ENCODE peak calls at places on chromosome 13, in seven cellular contexts. I is GM23248; F is CD8-positive, alpha-beta memory T cell; D is pancreas; P is OCI-LY7; X is GM23338; S is astrocyte of the cerebellum. C is an unnamed sample.

GRCh38 chr13:77338961-77339401 is 12.1 kb upstream of the MYCBP2 start:
- DNase-seq in I (no peak), F (no peak), D (no peak), P (peak; percentile 73), X (no peak), S (no peak), C (no peak)

GRCh38 chr13:97134364-97135095 is 87.6 kb upstream of the MBNL2 start:
- DNase-seq in I (no peak), F (no peak), D (no peak), P (no peak), X (no peak), S (no peak), C (no peak)

GRCh38 chr13:28181413-28181812 is 43.1 kb downstream of the PAN3 start:
- DNase-seq in I (peak; percentile 84), F (no peak), D (no peak), P (no peak), X (no peak), S (no peak), C (no peak)

GRCh38 chr13:43229506-43229905 is 206.1 kb downstream of the DNAJC15 start:
- DNase-seq in I (peak; percentile 68), F (no peak), D (no peak), P (no peak), X (no peak), S (no peak), C (no peak)

GRCh38 chr13:38366954-38367645 is 17.4 kb downstream of the UFM1 start:
- DNase-seq in I (peak; percentile 75), F (no peak), D (no peak), P (no peak), X (no peak), S (no peak), C (no peak)

GRCh38 chr13:31209172-31209818 is 9.5 kb downstream of the B3GLCT start:
- DNase-seq in I (peak; percentile 79), F (no peak), D (peak; percentile 7), P (no peak), X (peak; percentile 43), S (peak; percentile 52), C (no peak)

GRCh38 chr13:72194531-72194930 is 327.5 kb upstream of the DACH1 start:
- DNase-seq in I (no peak), F (no peak), D (peak; percentile 16), P (no peak), X (no peak), S (no peak), C (no peak)

GRCh38 chr13:52848455-52849190 is at the start of gene PCDH8:
- DNase-seq in I (peak; percentile 6), F (no peak), D (no peak), P (no peak), X (peak; percentile 96), S (no peak), C (no peak)

GRCh38 chr13:68982961-68983619 is 1124.5 kb upstream of the ATXN8OS start:
- DNase-seq in I (no peak), F (no peak), D (no peak), P (no peak), X (no peak), S (no peak), C (no peak)

GRCh38 chr13:75165543-75166230 is 316.3 kb downstream of the TBC1D4 start:
- DNase-seq in I (no peak), F (no peak), D (no peak), P (no peak), X (no peak), S (no peak), C (no peak)

GRCh38 chr13:96817336-96817941 is 176.8 kb downstream of the OXGR1 start:
- DNase-seq in I (peak; percentile 42), F (no peak), D (no peak), P (peak; percentile 3), X (peak; percentile 73), S (no peak), C (peak; percentile 7)

GRCh38 chr13:23386533-23386932 is 47.0 kb downstream of the SACS start:
- DNase-seq in I (no peak), F (no peak), D (no peak), P (no peak), X (no peak), S (no peak), C (no peak)

GRCh38 chr13:51518847-51519246 is 65.4 kb upstream of the WDFY2 start:
- DNase-seq in I (peak; percentile 91), F (no peak), D (no peak), P (no peak), X (no peak), S (no peak), C (peak; percentile 9)

GRCh38 chr13:97855570-97855970 is 97.9 kb upstream of the IPO5 start:
- DNase-seq in I (peak; percentile 88), F (peak; percentile 1), D (peak; percentile 16), P (peak; percentile 61), X (peak; percentile 92), S (peak; percentile 76), C (peak; percentile 32)

GRCh38 chr13:54433511-54434206 is 1405.0 kb downstream of the OLFM4 start:
- DNase-seq in I (no peak), F (no peak), D (peak; percentile 66), P (no peak), X (no peak), S (no peak), C (no peak)

GRCh38 chr13:105139380-105140285 is 1395.8 kb downstream of the EFNB2 start:
- DNase-seq in I (no peak), F (peak; percentile 74), D (peak; percentile 5), P (peak; percentile 46), X (peak; percentile 11), S (no peak), C (peak; percentile 78)

GRCh38 chr13:65330287-65330686 is 1899.8 kb downstream of the PCDH9 start:
- DNase-seq in I (no peak), F (no peak), D (no peak), P (no peak), X (no peak), S (no peak), C (no peak)

GRCh38 chr13:76884571-76885202 is 1.5 kb downstream of the KCTD12 start:
- DNase-seq in I (peak; percentile 69), F (no peak), D (no peak), P (no peak), X (no peak), S (no peak), C (no peak)

GRCh38 chr13:100689191-100689590 is 14.6 kb upstream of the TMTC4 start:
- DNase-seq in I (no peak), F (no peak), D (no peak), P (no peak), X (no peak), S (no peak), C (no peak)

GRCh38 chr13:72850959-72851677 is 69.2 kb downstream of the PIBF1 start:
- DNase-seq in I (no peak), F (no peak), D (no peak), P (no peak), X (peak; percentile 17), S (no peak), C (no peak)

GRCh38 chr13:73732350-73732749 is 401.9 kb downstream of the KLF12 start:
- DNase-seq in I (no peak), F (no peak), D (no peak), P (no peak), X (no peak), S (no peak), C (no peak)

GRCh38 chr13:70732611-70733010 is 624.4 kb upstream of the KLHL1 start:
- DNase-seq in I (no peak), F (no peak), D (no peak), P (no peak), X (no peak), S (no peak), C (no peak)

GRCh38 chr13:23947893-23948292 is 50.6 kb upstream of the C1QTNF9B start:
- DNase-seq in I (no peak), F (no peak), D (no peak), P (no peak), X (no peak), S (no peak), C (no peak)

GRCh38 chr13:51000576-51001260 is 91.1 kb downstream of the RNASEH2B start:
- DNase-seq in I (peak; percentile 89), F (no peak), D (no peak), P (no peak), X (no peak), S (peak; percentile 86), C (no peak)

GRCh38 chr13:114077938-114078335 is 54.5 kb downstream of the RASA3 start:
- DNase-seq in I (peak; percentile 89), F (no peak), D (no peak), P (no peak), X (peak; percentile 53), S (peak; percentile 72), C (no peak)
- H3K4me3 ChIP-seq in I (peak overlapping the region; percentile 44), F (no peak overlapping the region), D (no peak overlapping the region), P (no peak overlapping the region), X (no peak overlapping the region), S (no peak overlapping the region), C (no peak overlapping the region)

DNA sequence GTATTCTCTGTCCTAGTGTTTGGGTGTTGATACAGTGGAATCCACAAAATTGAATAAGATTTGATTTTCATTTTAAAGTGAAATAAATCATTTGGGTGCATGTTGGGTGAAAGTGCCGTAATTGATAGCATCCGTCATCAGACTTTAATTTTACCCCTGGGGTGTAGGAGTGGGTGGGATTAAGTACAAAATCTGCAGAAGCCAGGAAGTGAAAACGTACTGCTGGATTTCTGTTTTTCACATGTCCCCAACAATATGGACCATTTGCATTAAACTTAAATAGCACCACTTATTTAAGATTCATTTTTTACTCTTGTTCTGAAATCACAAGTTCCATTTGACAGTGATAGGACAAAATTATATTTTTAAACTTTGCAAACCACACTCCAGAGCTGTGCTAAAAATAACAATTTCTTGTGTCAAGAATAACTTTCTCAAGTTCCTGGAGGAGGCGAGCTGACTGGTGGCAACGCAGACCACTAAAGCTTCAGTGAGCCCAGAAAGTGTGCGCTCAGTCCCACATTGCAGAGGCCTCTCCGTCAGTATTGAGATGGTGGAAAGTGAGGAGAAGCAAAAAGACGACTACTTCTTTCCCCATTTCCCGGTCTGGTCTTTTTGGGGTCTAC is 71.3 kb downstream of the ARHGEF7 start:
- DNase-seq in I (no peak), F (no peak), D (no peak), P (peak; percentile 27), X (no peak), S (no peak), C (no peak)
- H3K4me3 ChIP-seq in I (no peak overlapping the region), F (no peak overlapping the region), D (no peak overlapping the region), P (peak overlapping the region; percentile 69), X (no peak overlapping the region), S (no peak overlapping the region), C (peak overlapping the region; percentile 56)

DNA sequence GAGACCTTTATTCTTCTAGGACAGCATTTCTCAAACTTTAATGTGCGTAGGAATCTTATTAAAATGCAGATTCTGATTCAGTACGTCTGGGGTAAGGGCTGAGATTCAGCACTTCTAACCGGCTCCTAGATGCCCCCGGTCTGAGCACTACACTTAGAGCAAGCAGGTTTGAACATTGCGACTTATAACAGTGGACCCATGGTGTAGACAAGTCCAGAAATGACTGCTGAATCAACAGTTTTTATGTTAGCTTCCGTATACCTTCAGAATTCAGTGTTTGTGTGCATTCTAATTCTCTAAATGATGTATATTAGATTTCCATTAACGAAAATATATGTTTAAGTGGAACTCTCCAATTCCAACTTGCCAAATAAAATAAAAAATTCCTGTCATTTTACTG is 17.5 kb upstream of the CPB2 start:
- DNase-seq in I (no peak), F (no peak), D (no peak), P (no peak), X (no peak), S (no peak), C (no peak)
- H3K4me3 ChIP-seq in I (no peak overlapping the region), F (no peak overlapping the region), D (no peak overlapping the region), P (no peak overlapping the region), X (no peak overlapping the region), S (no peak overlapping the region), C (no peak overlapping the region)

DNA sequence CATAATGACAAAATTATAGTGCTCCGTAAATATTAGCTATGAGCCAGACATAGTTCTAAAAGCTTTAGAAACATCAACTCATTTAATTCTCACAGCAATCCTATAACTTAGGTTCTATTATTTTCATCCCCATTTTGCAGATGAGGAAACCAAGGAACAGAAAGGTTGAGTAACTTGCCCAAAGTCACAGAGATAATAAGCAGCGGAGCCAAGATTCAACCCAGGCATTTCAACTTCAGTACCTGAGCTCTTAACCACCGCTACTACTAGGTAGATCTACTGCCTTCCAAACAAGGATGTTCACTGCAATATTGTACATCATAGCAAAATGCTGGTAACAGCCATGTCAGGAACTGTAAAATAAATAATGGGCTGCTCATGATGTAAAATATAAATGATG is 39.9 kb downstream of the ELF1 start:
- DNase-seq in I (no peak), F (no peak), D (no peak), P (peak; percentile 50), X (no peak), S (no peak), C (no peak)
- H3K4me3 ChIP-seq in I (no peak overlapping the region), F (peak overlapping the region; percentile 81), D (no peak overlapping the region), P (peak overlapping the region; percentile 85), X (no peak overlapping the region), S (no peak overlapping the region), C (no peak overlapping the region)

C was measured in Jurkat, Clone E6-1.